ENCODE peak calls at places on chromosomes 12 and 14, in nine cellular contexts. X, Y, F, I, S, R, P, E and D are unnamed samples.

GRCh38 chr14:68506021-68506644 is 286.7 kb downstream of the ZFP36L1 start:
- DNase-seq in X (no peak), Y (peak; percentile 76), F (peak; percentile 56), I (no peak), S (peak; percentile 63), R (peak; percentile 81), P (peak; percentile 52), E (no peak), D (no peak)

GRCh38 chr12:81365284-81365683 is 287.4 kb downstream of the ACSS3 start:
- DNase-seq in X (no peak), Y (no peak), F (no peak), I (no peak), S (no peak), R (no peak), P (no peak), E (no peak), D (no peak)

GRCh38 chr14:101198398-101199027 is 295.0 kb upstream of the RTL1 start:
- DNase-seq in X (no peak), Y (no peak), F (no peak), I (no peak), S (no peak), R (no peak), P (no peak), E (no peak), D (no peak)

GRCh38 chr12:509494-509893 is 49.8 kb downstream of the B4GALNT3 start:
- DNase-seq in X (no peak), Y (no peak), F (peak; percentile 37), I (no peak), S (no peak), R (peak; percentile 28), P (peak; percentile 69), E (no peak), D (no peak)

GRCh38 chr12:19575307-19576243 is 136.3 kb downstream of the AEBP2 start:
- DNase-seq in X (no peak), Y (peak; percentile 28), F (peak; percentile 80), I (peak; percentile 1), S (peak; percentile 60), R (peak; percentile 76), P (no peak), E (no peak), D (peak; percentile 80)

GRCh38 chr14:37443461-37443860 is 151.6 kb downstream of the FOXA1 start:
- DNase-seq in X (no peak), Y (no peak), F (no peak), I (no peak), S (peak; percentile 65), R (no peak), P (no peak), E (no peak), D (peak; percentile 44)

GRCh38 chr14:69695664-69696527 is 71.0 kb upstream of the SRSF5 start:
- DNase-seq in X (no peak), Y (peak; percentile 52), F (no peak), I (no peak), S (no peak), R (peak; percentile 55), P (no peak), E (no peak), D (peak; percentile 52)

GRCh38 chr12:2697057-2697456 is 97.7 kb upstream of the FKBP4 start:
- DNase-seq in X (no peak), Y (peak; percentile 42), F (no peak), I (no peak), S (no peak), R (no peak), P (no peak), E (no peak), D (no peak)

GRCh38 chr12:93957180-93957579 is 191.2 kb upstream of the PLXNC1 start:
- DNase-seq in X (no peak), Y (no peak), F (no peak), I (no peak), S (no peak), R (no peak), P (no peak), E (no peak), D (no peak)

GRCh38 chr12:75852143-75852542 is 179.4 kb downstream of the PHLDA1 start:
- DNase-seq in X (no peak), Y (peak; percentile 91), F (no peak), I (no peak), S (peak; percentile 69), R (no peak), P (no peak), E (no peak), D (no peak)

GRCh38 chr14:91021991-91022621 is 38.3 kb downstream of the RPS6KA5 start:
- DNase-seq in X (no peak), Y (no peak), F (no peak), I (no peak), S (no peak), R (no peak), P (no peak), E (no peak), D (no peak)
- H3K4me3 ChIP-seq in X (peak overlapping the region; percentile 4), Y (no peak overlapping the region), F (no peak overlapping the region), I (no peak overlapping the region), S (no peak overlapping the region), R (no peak overlapping the region), P (no peak overlapping the region), E (peak overlapping the region; percentile 27), D (peak overlapping the region; percentile 43)

DNA sequence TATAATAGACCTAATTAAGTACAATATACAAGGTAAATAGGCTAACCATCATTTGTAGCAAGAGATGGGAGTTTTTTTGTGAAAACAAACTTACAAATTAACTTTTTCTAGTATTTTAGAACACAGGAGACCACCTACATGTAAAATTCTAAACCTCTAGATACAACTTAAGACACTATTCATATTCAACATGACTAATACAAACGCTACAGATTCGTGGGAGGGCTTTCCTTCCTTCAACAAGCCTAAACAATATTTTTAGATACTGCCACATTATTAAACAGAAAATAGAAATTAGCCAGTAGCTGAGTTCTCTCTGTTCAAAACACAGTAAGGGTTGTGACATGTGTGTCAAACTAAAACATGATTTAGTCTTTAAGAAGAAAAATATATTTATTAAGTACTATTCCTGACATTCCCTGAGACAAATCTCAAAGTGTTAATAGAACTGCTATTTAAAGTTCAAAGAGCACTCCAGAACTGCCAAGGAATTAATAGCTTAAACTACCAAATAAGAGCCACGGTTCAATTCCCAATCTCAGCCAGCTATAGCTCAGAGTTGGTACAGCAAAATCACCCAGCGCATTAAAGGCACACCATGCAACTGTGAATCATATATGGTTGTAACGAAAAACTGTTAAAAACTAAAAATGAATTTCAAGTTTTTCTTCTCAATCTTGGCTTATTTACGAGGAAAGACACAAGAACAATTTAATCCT is 10.7 kb downstream of the MED13L start:
- DNase-seq in X (no peak), Y (peak; percentile 54), F (no peak), I (no peak), S (peak; percentile 49), R (peak; percentile 48), P (no peak), E (no peak), D (peak; percentile 21)
- H3K4me3 ChIP-seq in X (no peak overlapping the region), Y (no peak overlapping the region), F (no peak overlapping the region), I (no peak overlapping the region), S (no peak overlapping the region), R (no peak overlapping the region), P (no peak overlapping the region), E (no peak overlapping the region), D (no peak overlapping the region)

DNA sequence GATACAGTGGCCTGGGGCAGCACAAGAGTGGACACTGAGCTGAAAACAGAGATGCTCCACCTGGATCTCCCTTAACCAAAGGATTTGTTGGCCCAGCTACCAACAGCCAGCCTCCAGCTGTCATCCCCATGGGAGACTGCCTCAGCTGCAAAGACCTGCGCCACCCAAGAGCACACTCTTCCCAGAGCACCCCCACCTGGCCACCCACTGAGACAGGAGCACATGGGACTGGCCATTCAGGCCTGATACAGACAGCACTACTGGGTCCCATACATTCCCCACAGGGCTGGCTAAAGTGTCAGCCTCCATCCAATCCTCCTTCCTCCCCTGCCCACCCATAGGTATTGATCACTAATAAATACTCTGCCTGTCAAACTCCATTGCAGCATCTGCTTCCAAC is 241.6 kb downstream of the BCL11B start:
- DNase-seq in X (no peak), Y (no peak), F (no peak), I (no peak), S (no peak), R (no peak), P (no peak), E (no peak), D (no peak)
- H3K4me3 ChIP-seq in X (no peak overlapping the region), Y (no peak overlapping the region), F (no peak overlapping the region), I (no peak overlapping the region), S (no peak overlapping the region), R (no peak overlapping the region), P (no peak overlapping the region), E (no peak overlapping the region), D (no peak overlapping the region)

GRCh38 chr12:112105891-112106290 is 2.7 kb downstream of the NAA25 start:
- DNase-seq in X (no peak), Y (no peak), F (no peak), I (no peak), S (no peak), R (no peak), P (no peak), E (no peak), D (no peak)
- H3K4me3 ChIP-seq in X (no peak overlapping the region), Y (no peak overlapping the region), F (no peak overlapping the region), I (no peak overlapping the region), S (no peak overlapping the region), R (no peak overlapping the region), P (no peak overlapping the region), E (no peak overlapping the region), D (no peak overlapping the region)

GRCh38 chr12:131312793-131313545 is 359.3 kb downstream of the ADGRD1 start:
- DNase-seq in X (no peak), Y (no peak), F (no peak), I (no peak), S (no peak), R (no peak), P (no peak), E (no peak), D (no peak)

GRCh38 chr12:131313635-131314034 is 359.9 kb downstream of the ADGRD1 start:
- DNase-seq in X (no peak), Y (no peak), F (no peak), I (no peak), S (no peak), R (no peak), P (no peak), E (no peak), D (no peak)

GRCh38 chr12:131318045-131318685 is 364.5 kb downstream of the ADGRD1 start:
- DNase-seq in X (no peak), Y (no peak), F (no peak), I (no peak), S (no peak), R (no peak), P (no peak), E (no peak), D (no peak)

GRCh38 chr12:131314524-131315090 is 360.9 kb downstream of the ADGRD1 start:
- DNase-seq in X (no peak), Y (no peak), F (no peak), I (no peak), S (no peak), R (no peak), P (no peak), E (no peak), D (no peak)

GRCh38 chr12:131315601-131316000 is 361.9 kb downstream of the ADGRD1 start:
- DNase-seq in X (no peak), Y (no peak), F (no peak), I (no peak), S (no peak), R (no peak), P (no peak), E (no peak), D (no peak)
- H3K4me3 ChIP-seq in X (no peak overlapping the region), Y (no peak overlapping the region), F (no peak overlapping the region), I (no peak overlapping the region), S (no peak overlapping the region), R (no peak overlapping the region), P (no peak overlapping the region), E (no peak overlapping the region), D (no peak overlapping the region)

GRCh38 chr12:32897276-32897615 is 669 bp upstream of the PKP2 start:
- DNase-seq in X (no peak), Y (no peak), F (no peak), I (no peak), S (no peak), R (no peak), P (no peak), E (no peak), D (peak; percentile 50)
- H3K4me3 ChIP-seq in X (peak overlapping the region; percentile 87), Y (peak overlapping the region; percentile 85), F (peak overlapping the region; percentile 85), I (peak overlapping the region; percentile 62), S (peak overlapping the region; percentile 15), R (peak overlapping the region; percentile 39), P (peak overlapping the region; percentile 46), E (peak overlapping the region; percentile 70), D (peak overlapping the region; percentile 74)